ENCODE peak calls at places on chromosomes 11 and 22, in four cellular contexts. B, N, Y and E are unnamed samples.

GRCh38 chr11:59833602-59834001 is 11.7 kb downstream of the CBLIF start:
- DNase-seq in B (no peak), N (no peak), Y (no peak), E (no peak)

GRCh38 chr11:122816701-122817100 is 21.6 kb upstream of the CRTAM start:
- DNase-seq in B (no peak), N (no peak), Y (no peak), E (no peak)

GRCh38 chr11:8730697-8731020 is 48.1 kb downstream of the RPL27A start:
- DNase-seq in B (no peak), N (no peak), Y (no peak), E (no peak)

GRCh38 chr11:200224-201003 is 6.8 kb downstream of the BET1L start:
- DNase-seq in B (no peak), N (no peak), Y (no peak), E (no peak)

GRCh38 chr11:45527898-45528297 is 137.5 kb downstream of the CHST1 start:
- DNase-seq in B (no peak), N (no peak), Y (no peak), E (no peak)

GRCh38 chr22:20154602-20155183 is 3.8 kb upstream of the CCDC188 start:
- DNase-seq in B (peak), N (no peak), Y (no peak), E (peak)

GRCh38 chr22:30312053-30312452 is 14.7 kb downstream of the TBC1D10A start:
- DNase-seq in B (no peak), N (peak), Y (no peak), E (no peak)

GRCh38 chr11:88340366-88340930 is 2.9 kb upstream of the CTSC start:
- DNase-seq in B (no peak), N (no peak), Y (no peak), E (no peak)

GRCh38 chr11:18491924-18492323 is 34.8 kb downstream of the TSG101 start:
- DNase-seq in B (no peak), N (no peak), Y (no peak), E (no peak)

GRCh38 chr22:46520880-46521279 is 16.5 kb downstream of the CELSR1 start:
- DNase-seq in B (no peak), N (no peak), Y (no peak), E (no peak)
- TF ChIP-seq ELF1 in B (no peak), N (no peak), Y (no peak), E (no peak)

DNA sequence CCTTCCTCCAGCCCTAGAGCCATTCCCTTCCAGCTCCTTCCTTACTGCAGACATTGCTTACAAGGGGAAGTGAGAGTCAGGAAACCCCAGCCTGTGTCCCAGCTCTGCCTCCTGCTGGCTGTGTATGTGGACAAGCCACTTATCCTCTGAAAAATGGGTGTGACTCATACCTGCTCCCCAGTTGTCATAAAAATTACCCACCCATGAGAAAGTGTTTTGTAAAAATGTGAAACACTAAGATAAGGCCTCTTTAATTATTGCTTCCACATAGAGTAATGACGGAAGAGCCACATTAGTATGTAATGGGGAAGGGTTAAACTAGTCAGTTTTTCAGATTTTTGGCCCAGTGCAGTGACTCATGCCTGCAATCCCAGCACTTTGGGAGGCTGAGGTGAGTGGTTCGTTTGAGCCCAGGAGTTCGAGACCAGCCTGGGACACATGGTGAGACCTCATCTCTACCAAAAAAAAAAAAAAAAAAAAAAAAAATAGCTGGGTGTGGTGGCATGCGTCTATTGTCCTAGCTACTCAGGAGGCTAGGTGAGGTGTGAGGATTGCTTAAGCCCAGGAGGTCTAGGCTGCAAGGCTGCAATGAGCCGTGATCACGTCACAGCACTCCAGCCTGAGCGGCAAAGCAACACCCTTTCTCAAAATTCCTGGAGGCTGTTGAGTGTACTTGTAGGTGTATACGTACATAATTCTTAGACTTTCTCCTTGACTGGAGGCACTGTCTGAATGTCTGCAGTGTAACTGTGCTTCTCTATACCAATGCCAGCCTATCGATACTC is 84.9 kb downstream of the CTTN start:
- DNase-seq in B (peak), N (peak), Y (no peak), E (no peak)
- TF ChIP-seq ELF1 in B (peak), N (no peak), Y (no peak), E (no peak)

GRCh38 chr22:28186641-28187040 is 267.6 kb upstream of the PITPNB start:
- DNase-seq in B (no peak), N (no peak), Y (no peak), E (no peak)
- TF ChIP-seq ELF1 in B (no peak), N (no peak), Y (no peak), E (no peak)

GRCh38 chr22:40213478-40213877 is 35.8 kb downstream of the TNRC6B start:
- DNase-seq in B (no peak), N (no peak), Y (no peak), E (peak)
- TF ChIP-seq ELF1 in B (no peak), N (no peak), Y (no peak), E (no peak)

GRCh38 chr22:32820131-32820882 is 18.8 kb downstream of the TIMP3 start:
- DNase-seq in B (no peak), N (no peak), Y (no peak), E (no peak)

GRCh38 chr22:32824531-32825315 is 23.2 kb downstream of the TIMP3 start:
- DNase-seq in B (no peak), N (no peak), Y (no peak), E (no peak)

GRCh38 chr22:32822188-32822877 is 20.8 kb downstream of the TIMP3 start:
- DNase-seq in B (no peak), N (no peak), Y (no peak), E (no peak)

GRCh38 chr22:32826537-32826936 is 25.0 kb downstream of the TIMP3 start:
- DNase-seq in B (no peak), N (no peak), Y (no peak), E (no peak)

GRCh38 chr22:32823024-32823730 is 21.7 kb downstream of the TIMP3 start:
- DNase-seq in B (peak), N (peak), Y (peak), E (peak)
- TF ChIP-seq ELF1 in B (no peak), N (no peak), Y (no peak), E (no peak)

DNA sequence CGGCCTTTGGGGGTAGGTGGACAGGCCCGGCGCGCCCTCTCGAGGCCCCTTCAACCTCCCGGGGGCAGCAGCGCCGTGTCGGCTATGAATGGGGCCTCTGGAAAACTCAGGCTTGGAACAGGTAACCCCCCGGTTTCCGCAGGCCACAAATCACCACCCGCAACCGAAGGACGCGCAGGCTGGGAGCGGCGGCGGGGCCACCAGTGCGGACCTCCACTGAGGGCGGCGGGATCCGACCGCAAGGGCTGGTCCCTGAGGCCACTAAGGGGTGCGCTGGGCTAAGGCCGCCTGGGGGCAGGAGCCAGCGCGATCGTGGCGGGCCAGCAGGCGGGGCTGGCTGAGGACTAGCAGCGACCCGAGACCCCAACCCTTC is 695 bp upstream of the ATF4 start:
- DNase-seq in B (peak), N (no peak), Y (peak), E (peak)
- TF ChIP-seq ELF1 in B (no peak), N (no peak), Y (no peak), E (no peak)

GRCh38 chr11:134341805-134342571 is 10.2 kb downstream of the GLB1L2 start:
- DNase-seq in B (no peak), N (no peak), Y (no peak), E (no peak)
- TF ChIP-seq ELF1 in B (no peak), N (no peak), Y (no peak), E (no peak)

GRCh38 chr11:96063053-96063452 is 139.1 kb upstream of the MTMR2 start:
- DNase-seq in B (no peak), N (no peak), Y (no peak), E (no peak)
- TF ChIP-seq ELF1 in B (no peak), N (no peak), Y (no peak), E (no peak)

GRCh38 chr22:24507742-24508141 is 12.6 kb downstream of the UPB1 start:
- DNase-seq in B (no peak), N (no peak), Y (no peak), E (no peak)
- TF ChIP-seq ELF1 in B (no peak), N (no peak), Y (no peak), E (no peak)

GRCh38 chr22:25736378-25737011 is 5.5 kb upstream of the MYO18B start:
- DNase-seq in B (no peak), N (no peak), Y (no peak), E (no peak)
- TF ChIP-seq ELF1 in B (no peak), N (no peak), Y (no peak), E (no peak)